ENCODE peak calls at places on chromosomes 16 and 17, in four cellular contexts. Z is fibroblast of mammary gland; Q is CD8-positive, alpha-beta T cell; K is PC-9. B is an unnamed sample.

GRCh38 chr16:83715217-83715920 is 92.4 kb upstream of the HSBP1 start:
- DNase-seq in K (no peak), Z (no peak), Q (no peak), B (no peak)

GRCh38 chr16:48165961-48166578 is 10.3 kb upstream of the ABCC12 start:
- DNase-seq in Z (no peak), Q (no peak), K (no peak), B (no peak)

GRCh38 chr17:21464611-21465021 is 88.5 kb downstream of the KCNJ12 start:
- DNase-seq in K (no peak), Z (no peak), Q (no peak), B (no peak)

GRCh38 chr16:23092072-23092800 is 57.0 kb downstream of the USP31 start:
- DNase-seq in K (no peak), Z (no peak), Q (no peak), B (no peak)

GRCh38 chr17:74892974-74893911 is at the start of gene FADS6:
- DNase-seq in Q (no peak), K (no peak), Z (no peak), B (no peak)

GRCh38 chr16:86252596-86252995 is 257.7 kb upstream of the FOXF1 start:
- DNase-seq in Z (peak), Q (no peak), K (no peak), B (no peak)

GRCh38 chr16:65896448-65897153 is 469.9 kb upstream of the CDH5 start:
- DNase-seq in K (no peak), Q (no peak), Z (no peak), B (no peak)

GRCh38 chr17:32805029-32805976 is 71.6 kb downstream of the MYO1D start:
- DNase-seq in K (no peak), Z (peak), Q (no peak), B (no peak)

GRCh38 chr17:18219016-18219415 is 6.4 kb upstream of the LLGL1 start:
- DNase-seq in K (no peak), Q (no peak), Z (peak), B (no peak)

GRCh38 chr17:16915752-16916556 is 56.0 kb downstream of the TNFRSF13B start:
- DNase-seq in K (peak), Z (peak), Q (peak), B (peak)

GRCh38 chr16:87823146-87823929 is 46.0 kb downstream of the SLC7A5 start:
- DNase-seq in Q (no peak), K (no peak), Z (no peak), B (no peak)

GRCh38 chr17:47897561-47897960 is 1.5 kb downstream of the SP2 start:
- DNase-seq in K (no peak), Z (no peak), Q (no peak), B (no peak)

GRCh38 chr17:59791603-59792457 is 84.4 kb downstream of the VMP1 start:
- DNase-seq in Z (no peak), K (no peak), Q (no peak), B (no peak)

GRCh38 chr17:82596316-82596715 is 51.9 kb downstream of the WDR45B start:
- DNase-seq in K (no peak), Q (no peak), Z (no peak), B (no peak)

GRCh38 chr16:66936462-66936861 is 1.1 kb downstream of the CES2 start:
- DNase-seq in K (no peak), Z (no peak), Q (no peak), B (no peak)

GRCh38 chr17:34981538-34982241 is 1.4 kb downstream of the LIG3 start:
- DNase-seq in Z (peak), K (no peak), Q (no peak), B (no peak)

GRCh38 chr17:81456798-81457197 is 55.8 kb downstream of the ACTG1 start:
- DNase-seq in Q (no peak), Z (no peak), K (no peak), B (no peak)

GRCh38 chr17:32722733-32723132 is 154.2 kb downstream of the MYO1D start:
- DNase-seq in Q (no peak), K (no peak), Z (no peak), B (no peak)

GRCh38 chr16:85608515-85608885 is 4.6 kb upstream of the GSE1 start:
- DNase-seq in Z (no peak), Q (no peak), K (no peak), B (no peak)

GRCh38 chr16:8798174-8798527 is 512 bp downstream of the PMM2 start:
- DNase-seq in K (no peak), Z (peak), Q (no peak), B (no peak)

GRCh38 chr17:61002316-61002736 is 324.7 kb downstream of the BCAS3 start:
- DNase-seq in Q (no peak), K (no peak), Z (peak), B (peak)

GRCh38 chr16:48901712-48902374 is 291.9 kb upstream of the N4BP1 start:
- DNase-seq in K (no peak), Q (no peak), Z (peak), B (no peak)

GRCh38 chr16:85460983-85461813 is 151.9 kb upstream of the GSE1 start:
- DNase-seq in K (no peak), Q (no peak), Z (peak), B (peak)

GRCh38 chr16:67158637-67159600 is 790 bp downstream of the TRADD start:
- DNase-seq in K (peak), Q (peak), Z (no peak), B (no peak)

DNA sequence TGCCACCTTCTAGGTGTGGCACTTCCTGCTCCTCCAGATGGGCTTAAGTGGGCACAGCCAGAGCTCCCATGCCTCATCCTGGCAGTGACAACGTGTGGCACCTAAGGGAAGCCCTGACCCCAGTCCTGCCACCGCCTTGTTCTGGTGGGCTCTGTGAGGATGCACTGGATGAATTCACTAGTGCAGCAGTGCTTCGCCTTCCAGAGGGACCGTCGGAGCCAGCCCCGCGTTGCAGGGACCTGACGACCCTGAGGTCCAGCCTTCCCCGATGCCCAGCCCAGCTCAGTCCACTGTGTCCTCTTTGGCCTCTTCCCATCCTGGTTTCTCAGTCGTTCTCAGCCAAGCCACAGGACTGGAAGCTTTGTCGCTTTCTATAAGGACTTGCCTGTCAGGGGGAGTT is 399.8 kb downstream of the SEC14L1 start:
- DNase-seq in Z (no peak), K (no peak), Q (no peak), B (no peak)
- H3K4me3 ChIP-seq in Z (no peak), K (no peak), Q (no peak), B (no peak)

GRCh38 chr17:62705116-62705515 is 77.6 kb downstream of the MRC2 start:
- DNase-seq in K (no peak), Z (no peak), Q (no peak), B (no peak)
- H3K4me3 ChIP-seq in K (peak), Z (peak), Q (no peak), B (peak)

DNA sequence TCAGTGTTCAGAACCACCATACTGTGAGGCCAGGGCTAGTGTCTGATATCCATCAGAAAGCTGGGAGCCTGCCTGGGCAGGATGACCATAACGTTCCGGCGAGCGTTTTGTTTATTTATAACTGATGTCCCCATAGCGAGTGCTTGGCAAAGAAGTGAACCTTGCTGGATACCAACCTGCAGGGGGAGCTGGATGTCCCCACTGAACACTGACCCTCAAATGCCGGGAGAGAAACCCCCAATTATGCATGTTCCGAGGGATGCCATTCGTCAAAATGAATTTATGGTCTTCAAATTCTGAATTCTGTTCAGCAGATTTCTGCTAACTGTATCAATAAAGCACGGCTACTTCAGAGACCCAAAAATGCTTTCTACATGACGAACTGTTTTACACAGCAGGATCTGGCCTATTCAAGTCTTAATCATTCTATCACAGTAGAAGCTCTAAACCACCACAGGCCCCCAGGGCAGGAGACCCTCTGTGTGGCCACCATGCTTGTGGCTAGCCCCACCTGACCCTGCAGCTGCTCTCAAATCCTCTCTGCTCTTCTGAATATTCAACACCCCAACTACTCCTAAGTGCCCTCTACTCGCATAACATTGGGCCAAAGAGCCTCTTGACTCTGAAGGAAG is 15.2 kb downstream of the MED24 start:
- DNase-seq in K (peak), Q (no peak), Z (peak), B (peak)
- H3K4me3 ChIP-seq in K (no peak), Q (no peak), Z (no peak), B (no peak)

GRCh38 chr17:45768000-45768399 is 16.1 kb upstream of the CRHR1 start:
- DNase-seq in Q (no peak), Z (no peak), K (no peak), B (no peak)
- H3K4me3 ChIP-seq in Q (no peak), Z (no peak), K (no peak), B (no peak)